ENCODE peak calls at places on chromosomes 4 and X, in ten cellular contexts. Y is DMS79; S is anterior cingulate cortex; H is ELR; E is sigmoid colon; V is CD8-positive, alpha-beta T cell; X is T-helper 1 cell; P is stomach; Z is EH; T is cardiac septum. O is an unnamed sample.
A peak's percentile ranks its signal among the peaks of the same experiment; 100 is the strongest.

GRCh38 chr4:38278255-38278654 is 318.1 kb downstream of the PTTG2 start:
- DNase-seq in E (no peak), X (no peak), Z (no peak), S (no peak), V (no peak), H (no peak), Y (no peak), P (no peak), T (no peak), O (no peak)

GRCh38 chrX:46618947-46619346 is 45.4 kb downstream of the CHST7 start:
- DNase-seq in P (no peak), Z (no peak), H (no peak), V (no peak), E (no peak), X (no peak), Y (no peak), S (no peak), T (no peak), O (no peak)

GRCh38 chr4:90027565-90027964 is 99.6 kb upstream of the CCSER1 start:
- DNase-seq in X (no peak), Y (no peak), S (no peak), E (no peak), Z (no peak), V (no peak), T (no peak), H (no peak), P (no peak), O (no peak)

GRCh38 chr4:176034936-176035335 is 30.7 kb upstream of the WDR17 start:
- DNase-seq in X (no peak), P (no peak), H (no peak), T (no peak), V (no peak), Z (no peak), S (no peak), E (no peak), Y (no peak), O (no peak)

GRCh38 chr4:11669156-11669555 is 240.5 kb upstream of the HS3ST1 start:
- DNase-seq in H (no peak), X (no peak), Z (no peak), Y (no peak), T (no peak), E (no peak), V (no peak), S (no peak), P (no peak), O (no peak)

GRCh38 chr4:7340553-7341433 is 93.9 kb downstream of the PSAPL1 start:
- DNase-seq in E (no peak), Z (no peak), V (no peak), H (no peak), P (no peak), Y (no peak), S (no peak), T (no peak), X (no peak), O (peak; percentile 42)

GRCh38 chr4:14446904-14447303 is 555.4 kb upstream of the CPEB2 start:
- DNase-seq in Y (no peak), T (no peak), Z (no peak), E (no peak), P (no peak), H (no peak), V (no peak), X (no peak), S (no peak), O (no peak)

GRCh38 chr4:127997534-127998388 is 32.6 kb downstream of the ABHD18 start:
- DNase-seq in H (peak; percentile 73), V (no peak), E (no peak), X (peak; percentile 61), P (no peak), Y (no peak), T (no peak), Z (peak; percentile 28), S (no peak), O (no peak)

GRCh38 chr4:40881096-40881495 is 131.3 kb downstream of the NSUN7 start:
- DNase-seq in S (no peak), Z (peak; percentile 56), H (no peak), E (no peak), V (no peak), Y (no peak), T (no peak), X (no peak), P (no peak), O (no peak)

GRCh38 chrX:118345045-118345400 is 883 bp upstream of the WDR44 start:
- DNase-seq in X (no peak), E (no peak), T (no peak), V (no peak), Z (no peak), H (no peak), P (no peak), S (no peak), Y (no peak), O (no peak)

GRCh38 chrX:106802388-106803275 is at the start of gene TBC1D8B:
- DNase-seq in X (peak; percentile 8), H (peak; percentile 89), Y (peak; percentile 56), V (no peak), Z (peak; percentile 92), E (peak; percentile 89), P (peak; percentile 83), S (peak; percentile 31), T (peak; percentile 84), O (peak; percentile 75)

GRCh38 chrX:149853925-149854324 is 27.1 kb upstream of the MAGEA8 start:
- DNase-seq in P (no peak), H (no peak), E (no peak), S (no peak), V (no peak), Y (no peak), X (no peak), Z (no peak), T (no peak), O (no peak)

GRCh38 chrX:40111868-40112267 is 14.1 kb upstream of the BCOR start:
- DNase-seq in S (no peak), X (no peak), T (no peak), Y (no peak), E (no peak), H (no peak), Z (no peak), P (no peak), V (no peak), O (no peak)

GRCh38 chr4:78612398-78613005 is 60.9 kb downstream of the ANXA3 start:
- DNase-seq in V (no peak), X (peak; percentile 57), T (no peak), E (no peak), Z (peak; percentile 65), P (no peak), S (no peak), H (peak; percentile 67), Y (no peak), O (no peak)

GRCh38 chr4:141126769-141127168 is 6.5 kb downstream of the RNF150 start:
- DNase-seq in X (no peak), T (no peak), H (no peak), E (no peak), Z (no peak), S (no peak), P (no peak), Y (no peak), V (no peak), O (no peak)

GRCh38 chrX:136784231-136784630 is 3.5 kb upstream of the ARHGEF6 start:
- DNase-seq in V (no peak), X (no peak), E (no peak), Z (no peak), S (no peak), T (no peak), Y (no peak), P (no peak), H (no peak), O (no peak)

GRCh38 chrX:143017272-143017671 is 8.5 kb upstream of the SPANXN4 start:
- DNase-seq in P (no peak), V (no peak), E (no peak), S (no peak), T (no peak), Z (no peak), H (no peak), Y (no peak), X (no peak), O (no peak)